ENCODE peak calls at places on chromosome 11, in five cellular contexts. O is tibial nerve, B is A549, F is right atrium auricular region, S is ovary. D is an unnamed sample. For H3K4me1, the result is how much of the 10 kb centered on the place peaks cover.

GRCh38 chr11:113091578-113091844 is 130.3 kb downstream of the NCAM1 start:
- DNase-seq in O (no peak), B (no peak), F (no peak), S (no peak), D (no peak)

GRCh38 chr11:76610871-76611475 is 59.6 kb downstream of the LRRC32 start:
- DNase-seq in O (no peak), B (no peak), F (no peak), S (peak), D (no peak)

GRCh38 chr11:16853859-16854258 is 115.4 kb downstream of the C11orf58 start:
- DNase-seq in O (no peak), B (no peak), F (no peak), S (no peak), D (no peak)

GRCh38 chr11:134667505-134667904 is 255.5 kb upstream of the B3GAT1 start:
- DNase-seq in O (no peak), B (no peak), F (no peak), S (no peak), D (no peak)

GRCh38 chr11:87330072-87330678 is 292.4 kb downstream of the TMEM135 start:
- DNase-seq in O (no peak), B (no peak), F (no peak), S (no peak), D (no peak)

GRCh38 chr11:20457934-20458333 is 70.4 kb downstream of the PRMT3 start:
- DNase-seq in O (no peak), B (no peak), F (no peak), S (no peak), D (no peak)

GRCh38 chr11:94125408-94126120 is 3.1 kb upstream of the PANX1 start:
- DNase-seq in O (no peak), B (no peak), F (no peak), S (no peak), D (no peak)

GRCh38 chr11:95593101-95593500 is 196.5 kb downstream of the FAM76B start:
- DNase-seq in O (no peak), B (no peak), F (no peak), S (no peak), D (no peak)

GRCh38 chr11:117328414-117329010 is 858 bp downstream of the CEP164 start:
- DNase-seq in O (no peak), B (no peak), F (peak), S (no peak), D (no peak)

GRCh38 chr11:14393889-14394288 is 34.9 kb upstream of the RRAS2 start:
- DNase-seq in O (no peak), B (no peak), F (no peak), S (no peak), D (no peak)

GRCh38 chr11:567036-567628 is 6.4 kb downstream of the RASSF7 start:
- DNase-seq in O (no peak), B (no peak), F (no peak), S (peak), D (no peak)

GRCh38 chr11:1559103-1559951 is 12.7 kb downstream of the DUSP8 start:
- DNase-seq in O (peak), B (peak), F (peak), S (peak), D (no peak)

GRCh38 chr11:103534191-103534590 is 425.0 kb downstream of the DYNC2H1 start:
- DNase-seq in O (no peak), B (no peak), F (no peak), S (no peak), D (no peak)

GRCh38 chr11:3823303-3823702 is 14.9 kb downstream of the PGAP2 start:
- DNase-seq in O (no peak), B (no peak), F (no peak), S (no peak), D (no peak)

GRCh38 chr11:12042215-12042676 is 33.8 kb upstream of the DKK3 start:
- DNase-seq in O (no peak), B (no peak), F (no peak), S (no peak), D (no peak)

GRCh38 chr11:62142043-62142375 is 18.2 kb downstream of the INCENP start:
- DNase-seq in O (no peak), B (no peak), F (peak), S (no peak), D (no peak)

GRCh38 chr11:95085117-95085825 is 4.4 kb upstream of the ENDOD1 start:
- DNase-seq in O (no peak), B (no peak), F (no peak), S (no peak), D (no peak)

GRCh38 chr11:133787379-133788103 is 57.8 kb downstream of the SPATA19 start:
- DNase-seq in O (no peak), B (no peak), F (no peak), S (no peak), D (no peak)

GRCh38 chr11:16040151-16040550 is 316.2 kb downstream of the SOX6 start:
- DNase-seq in O (no peak), B (no peak), F (no peak), S (no peak), D (no peak)

DNA sequence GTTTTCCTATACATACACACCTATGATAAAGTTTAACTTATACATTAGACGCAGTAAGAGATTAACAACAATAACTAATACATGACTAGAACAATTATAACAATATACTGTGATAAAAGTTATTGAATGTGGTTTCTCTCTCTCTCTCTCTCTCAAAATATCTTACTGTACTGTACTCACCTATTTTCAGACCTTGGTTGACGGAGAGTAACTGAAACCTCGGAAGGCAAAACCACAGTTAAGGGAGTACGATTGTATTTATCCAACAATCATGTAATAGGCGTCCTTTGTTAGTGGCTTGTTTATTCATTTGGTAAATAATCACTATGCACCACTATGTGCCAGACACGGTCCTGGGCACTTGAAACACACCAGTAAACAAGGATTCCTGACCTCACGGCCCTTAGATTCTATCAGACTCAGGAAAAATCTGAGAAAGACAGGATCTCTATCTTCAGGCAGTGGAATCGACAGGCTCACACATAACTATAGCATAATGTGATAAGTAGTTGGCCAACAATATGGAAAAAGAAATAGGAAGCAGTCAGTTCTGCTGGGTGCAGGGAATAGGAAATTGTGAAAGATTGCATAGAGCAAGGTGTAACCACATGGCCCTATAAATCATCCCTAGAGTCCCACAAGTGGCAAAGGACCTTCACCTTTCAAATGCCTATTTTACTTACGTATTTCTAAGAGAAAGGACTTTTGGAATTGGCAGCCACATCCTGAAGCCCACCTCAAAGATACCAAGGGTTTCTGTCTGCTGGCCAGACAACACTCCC is 12.0 kb downstream of the ETS1 start:
- DNase-seq in O (no peak), B (no peak), F (no peak), S (no peak), D (no peak)
- H3K4me1 ChIP-seq in O (under half), B (under half), F (under half), S (under half), D (under half)

DNA sequence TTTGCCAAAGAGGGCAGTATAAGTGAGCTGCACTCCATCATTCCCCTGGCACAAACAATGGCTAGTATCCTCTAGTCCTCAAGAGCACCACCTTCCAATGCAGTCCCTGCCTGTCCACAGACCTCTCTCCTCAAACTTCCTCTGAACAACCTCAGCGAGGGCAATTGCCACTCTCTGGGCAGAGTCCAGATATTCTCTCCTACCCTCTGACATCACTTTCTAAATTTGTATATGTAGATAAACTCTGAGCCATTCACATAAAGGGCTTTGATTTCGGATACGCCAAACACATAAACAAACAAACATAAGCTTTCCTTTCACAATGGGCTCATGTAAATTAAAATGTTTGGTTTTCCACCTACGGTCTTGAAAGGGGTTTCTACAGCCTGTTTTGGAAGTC is 3.0 kb upstream of the SLC43A3 start:
- DNase-seq in O (no peak), B (no peak), F (no peak), S (no peak), D (no peak)
- H3K4me1 ChIP-seq in O (under half), B (under half), F (under half), S (under half), D (under half)

GRCh38 chr11:7532395-7532794 is 18.6 kb downstream of the PPFIBP2 start:
- DNase-seq in O (no peak), B (no peak), F (no peak), S (no peak), D (no peak)
- H3K4me1 ChIP-seq in O (under half), B (under half), F (under half), S (under half), D (half or more)

GRCh38 chr11:64180871-64181270 is 5.1 kb upstream of the STIP1 start:
- DNase-seq in O (no peak), B (no peak), F (no peak), S (no peak), D (no peak)
- H3K4me1 ChIP-seq in O (under half), B (under half), F (under half), S (under half), D (under half)

D was measured in CD4-positive, alpha-beta memory T cell.